ENCODE peak calls at places on chromosomes 16 and 17, in eight cellular contexts. U, Q, E, B, N, J, X and Y are unnamed samples.
A peak's percentile ranks its signal among the peaks of the same experiment; 100 is the strongest.

GRCh38 chr17:50661795-50662391 is 27.2 kb downstream of the ABCC3 start:
- DNase-seq in J (no peak), B (peak; percentile 77), U (peak; percentile 90), E (no peak), Q (peak; percentile 100), N (peak; percentile 81), X (peak; percentile 73), Y (no peak)

GRCh38 chr17:82056729-82057621 is 5.3 kb downstream of the GPS1 start:
- DNase-seq in E (no peak), J (no peak), N (no peak), Q (no peak), U (no peak), X (no peak), B (no peak), Y (no peak)

GRCh38 chr17:17976931-17977570 is 4.4 kb downstream of the DRC3 start:
- DNase-seq in X (no peak), J (no peak), B (no peak), E (no peak), Q (no peak), N (no peak), U (no peak), Y (no peak)

GRCh38 chr16:81723098-81723723 is 55.9 kb upstream of the PLCG2 start:
- DNase-seq in N (no peak), X (peak; percentile 83), E (no peak), Q (peak; percentile 92), B (no peak), U (no peak), J (peak; percentile 62), Y (peak; percentile 89)

GRCh38 chr17:57900991-57901743 is 51.3 kb upstream of the MRPS23 start:
- DNase-seq in J (no peak), E (no peak), Q (no peak), X (no peak), U (peak; percentile 41), N (no peak), B (peak; percentile 75), Y (no peak)

GRCh38 chr16:22003195-22003594 is 2.3 kb upstream of the PDZD9 start:
- DNase-seq in U (no peak), Q (no peak), X (no peak), J (no peak), N (no peak), B (no peak), E (no peak), Y (no peak)

GRCh38 chr17:9229826-9230201 is 208.5 kb downstream of the NTN1 start:
- DNase-seq in U (no peak), X (no peak), J (no peak), E (no peak), B (no peak), Q (no peak), N (no peak), Y (no peak)

GRCh38 chr16:9567674-9568073 is 476.2 kb downstream of the HAPSTR1 start:
- DNase-seq in U (no peak), X (no peak), B (no peak), J (no peak), Q (no peak), E (no peak), N (no peak), Y (no peak)

GRCh38 chr16:69477546-69477945 is 53.1 kb downstream of the CYB5B start:
- DNase-seq in B (no peak), X (no peak), U (no peak), E (no peak), Q (no peak), N (no peak), J (no peak), Y (no peak)

GRCh38 chr17:45231481-45232116 is 9.9 kb downstream of the FMNL1 start:
- DNase-seq in X (peak; percentile 76), U (peak; percentile 50), N (peak; percentile 66), J (no peak), B (peak; percentile 56), E (no peak), Q (peak; percentile 78), Y (no peak)

GRCh38 chr17:17714261-17714866 is 33.1 kb downstream of the RAI1 start:
- DNase-seq in N (no peak), U (no peak), X (no peak), J (no peak), B (no peak), E (no peak), Q (no peak), Y (no peak)

GRCh38 chr16:55470533-55471371 is 8.2 kb upstream of the MMP2 start:
- DNase-seq in N (no peak), J (no peak), X (no peak), B (peak; percentile 49), U (no peak), E (no peak), Q (no peak), Y (peak; percentile 44)

GRCh38 chr17:8121531-8122390 is 2.1 kb downstream of the HES7 start:
- DNase-seq in E (peak; percentile 77), X (peak; percentile 85), B (no peak), U (peak; percentile 67), N (peak; percentile 78), J (no peak), Q (peak; percentile 92), Y (peak; percentile 22)

GRCh38 chr16:89104303-89104702 is 10.7 kb downstream of the ACSF3 start:
- DNase-seq in J (no peak), N (no peak), X (no peak), B (no peak), U (no peak), E (no peak), Q (no peak), Y (no peak)

GRCh38 chr17:39737761-39738567 is at the start of gene GRB7:
- DNase-seq in X (peak; percentile 33), Q (peak; percentile 70), J (no peak), E (no peak), N (no peak), U (peak; percentile 89), B (peak; percentile 94), Y (no peak)

GRCh38 chr17:82869536-82869935 is 29.7 kb upstream of the ZNF750 start:
- DNase-seq in X (no peak), J (no peak), B (no peak), U (no peak), N (no peak), Q (no peak), E (no peak), Y (no peak)

GRCh38 chr16:30724641-30725464 is 23.4 kb upstream of the PHKG2 start:
- DNase-seq in E (peak; percentile 71), U (peak; percentile 72), X (no peak), Q (no peak), J (no peak), N (peak; percentile 69), B (no peak), Y (no peak)

GRCh38 chr16:57475711-57476339 is 10.5 kb downstream of the DOK4 start:
- DNase-seq in J (no peak), E (no peak), N (no peak), X (peak; percentile 83), Q (peak; percentile 82), U (peak; percentile 51), B (no peak), Y (no peak)
- TF ChIP-seq CTCF in J (peak; percentile 75), E (no peak), N (no peak), X (peak; percentile 49), Q (peak; percentile 58), U (peak; percentile 24), B (peak; percentile 26), Y (peak; percentile 22)

DNA sequence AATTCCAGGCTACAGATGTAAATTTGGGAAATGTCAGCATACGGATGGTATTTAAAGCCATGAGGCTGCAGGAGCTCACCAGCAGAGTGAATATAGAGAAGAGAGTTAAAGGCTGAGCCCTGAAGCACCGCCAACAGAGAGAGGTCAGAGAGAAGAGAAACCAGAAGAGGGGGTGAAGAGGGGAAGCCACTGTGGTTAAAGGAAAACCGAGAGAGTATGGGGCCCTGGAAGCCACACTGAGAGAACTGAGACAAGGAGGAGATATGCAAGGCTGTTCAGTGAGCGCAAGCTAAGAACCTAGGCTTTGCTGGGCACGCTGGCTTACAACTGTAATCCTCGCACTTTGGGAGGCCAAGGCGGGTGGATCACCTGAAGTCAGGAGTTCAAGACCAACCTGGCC is 24.6 kb downstream of the COPRS start:
- DNase-seq in Q (no peak), E (no peak), U (no peak), B (no peak), J (peak; percentile 46), X (no peak), N (no peak), Y (no peak)
- TF ChIP-seq EP300 in Q (no peak), E (no peak), U (no peak), B (no peak), J (no peak), X (no peak), N (no peak), Y (no peak)

GRCh38 chr16:35911899-35912298 is 2452.5 kb downstream of the TP53TG3F start:
- DNase-seq in X (no peak), E (no peak), Q (no peak), B (no peak), J (no peak), N (no peak), U (no peak), Y (no peak)
- H3K9me3 ChIP-seq in X (no peaks in the 10 kb centered on the region), E (no peaks in the 10 kb centered on the region), Q (peaks cover 6% of the 10 kb centered on the region), B (no peaks in the 10 kb centered on the region), J (no peaks in the 10 kb centered on the region), N (peaks cover 2% of the 10 kb centered on the region), U (peaks cover 7% of the 10 kb centered on the region), Y (no peaks in the 10 kb centered on the region)

GRCh38 chr16:3879887-3880564 is 487 bp downstream of the CREBBP start:
- DNase-seq in Q (peak; percentile 49), J (no peak), N (peak; percentile 89), E (peak; percentile 84), U (peak; percentile 76), B (peak; percentile 79), X (peak; percentile 91), Y (peak; percentile 55)

GRCh38 chr16:3882531-3882930 is 2.0 kb upstream of the CREBBP start:
- DNase-seq in B (no peak), X (no peak), J (no peak), U (no peak), Q (no peak), E (no peak), N (no peak), Y (no peak)

GRCh38 chr16:3879258-3879886 is 1.1 kb downstream of the CREBBP start:
- DNase-seq in E (no peak), X (peak; percentile 54), Q (no peak), U (peak; percentile 25), B (peak; percentile 27), N (peak; percentile 69), J (no peak), Y (no peak)

GRCh38 chr16:3881499-3881995 is 1.0 kb upstream of the CREBBP start:
- DNase-seq in X (no peak), Q (no peak), B (no peak), E (peak; percentile 50), U (no peak), N (no peak), J (no peak), Y (no peak)

DNA sequence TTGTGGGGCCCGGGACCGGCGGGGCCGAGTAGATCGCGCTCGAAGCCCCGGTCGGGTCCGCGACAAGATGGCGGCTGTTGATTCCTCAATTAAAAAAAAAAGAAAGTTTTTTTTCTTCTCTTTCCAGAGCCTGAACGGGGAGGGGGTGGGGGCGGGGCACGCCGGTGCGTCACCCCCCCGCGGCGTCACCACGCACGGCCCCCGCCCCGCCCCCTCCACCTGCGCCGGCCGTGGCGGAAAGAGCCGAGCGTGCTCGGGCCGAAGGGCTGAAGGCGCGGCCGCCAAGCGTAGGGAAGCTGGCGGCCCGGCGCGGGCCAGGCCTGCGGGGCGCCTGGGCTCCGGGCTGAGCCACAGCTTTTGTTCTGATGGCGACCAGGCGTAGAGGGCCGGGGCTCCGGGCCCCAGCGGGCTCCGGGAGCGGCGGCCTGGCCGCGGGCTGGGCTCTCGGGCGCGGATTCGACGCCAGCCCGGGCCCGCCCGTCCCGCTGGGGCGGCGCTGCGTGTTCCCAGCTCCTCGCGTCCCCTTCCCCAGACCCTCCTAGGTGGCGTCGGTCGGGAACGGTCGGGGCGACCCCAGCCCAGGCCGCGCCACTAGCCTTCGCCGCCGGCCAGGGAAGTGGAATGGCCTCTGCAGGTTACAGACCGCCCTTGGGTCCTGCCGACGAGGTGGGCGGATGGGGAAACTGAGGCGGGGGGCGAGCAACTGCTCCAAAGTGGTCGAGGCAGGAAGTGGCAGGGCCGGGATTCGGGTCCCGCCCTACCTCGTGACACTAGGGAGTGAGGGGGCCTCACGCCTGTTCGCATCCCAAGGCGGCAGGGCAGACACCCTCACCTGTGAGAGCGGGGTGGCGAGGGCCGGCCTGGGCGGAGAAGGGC is at the start of gene CREBBP:
- DNase-seq in U (peak; percentile 89), J (no peak), Q (peak; percentile 90), B (peak; percentile 91), N (peak; percentile 92), E (peak; percentile 91), X (peak; percentile 97), Y (peak; percentile 82)
- TF ChIP-seq CTCF in U (no peak), J (no peak), Q (no peak), B (no peak), N (no peak), E (no peak), X (no peak), Y (no peak)